ENCODE peak calls at places on chromosomes 11 and 22, in eight cellular contexts. N is GM23338, Q is neural progenitor cell, Y is HCT116, M is mesendoderm, I is mammary epithelial cell, C is A549, S is IMR-90. K is an unnamed sample.

GRCh38 chr11:83612891-83613766 is 327.0 kb upstream of the CCDC90B start:
- DNase-seq in Q (peak), M (peak), S (no peak), N (peak), C (no peak), I (no peak), Y (no peak), K (no peak)

GRCh38 chr11:83097671-83098070 is 26.0 kb upstream of the RAB30 start:
- DNase-seq in C (no peak), N (no peak), M (no peak), S (peak), Q (no peak), Y (no peak), I (no peak), K (no peak)

GRCh38 chr11:119486691-119487259 is 63.8 kb upstream of the THY1 start:
- DNase-seq in Q (no peak), I (no peak), N (no peak), Y (no peak), S (no peak), M (no peak), C (no peak), K (no peak)

GRCh38 chr11:90178751-90179150 is 44.1 kb downstream of the CHORDC1 start:
- DNase-seq in M (no peak), C (no peak), I (peak), Q (no peak), Y (no peak), N (no peak), S (no peak), K (peak)

GRCh38 chr11:96273507-96273906 is 69.5 kb downstream of the MAML2 start:
- DNase-seq in Q (no peak), M (no peak), Y (no peak), S (no peak), I (no peak), C (no peak), N (no peak), K (no peak)

GRCh38 chr11:129881570-129882170 is 13.7 kb downstream of the NFRKB start:
- DNase-seq in C (peak), Q (peak), N (peak), M (peak), Y (no peak), S (peak), I (peak), K (peak)

GRCh38 chr11:73356979-73357739 is 19.0 kb upstream of the RELT start:
- DNase-seq in Q (no peak), M (no peak), N (peak), I (no peak), C (no peak), S (no peak), Y (no peak), K (no peak)

GRCh38 chr11:67267188-67268035 is 1.1 kb downstream of the GRK2 start:
- DNase-seq in N (no peak), Y (no peak), I (peak), C (no peak), Q (no peak), M (no peak), S (no peak), K (peak)

GRCh38 chr11:127000291-127000968 is at the start of gene KIRREL3:
- DNase-seq in C (peak), I (peak), Y (no peak), S (peak), M (peak), Q (peak), N (peak), K (peak)

GRCh38 chr11:22829231-22830081 is at the start of gene SVIP:
- DNase-seq in I (peak), Y (peak), M (peak), S (peak), Q (peak), C (peak), N (peak), K (peak)

GRCh38 chr11:59212744-59213573 is at the start of gene MPEG1:
- DNase-seq in M (no peak), N (no peak), Y (no peak), I (no peak), C (no peak), S (no peak), Q (no peak), K (no peak)

GRCh38 chr11:45450189-45450588 is 164.0 kb upstream of the SYT13 start:
- DNase-seq in Y (no peak), C (no peak), N (no peak), M (no peak), I (no peak), Q (no peak), S (peak), K (no peak)

GRCh38 chr11:8263109-8263768 is 439 bp downstream of the LMO1 start:
- DNase-seq in Y (no peak), Q (peak), I (no peak), M (peak), C (no peak), S (no peak), N (peak), K (no peak)

GRCh38 chr11:117822031-117822521 is 2.5 kb downstream of the FXYD2 start:
- DNase-seq in S (no peak), N (peak), I (no peak), Q (peak), Y (no peak), M (peak), C (no peak), K (peak)

GRCh38 chr11:70637186-70637800 is 239.0 kb downstream of the CTTN start:
- DNase-seq in S (no peak), Q (peak), I (no peak), C (no peak), Y (no peak), M (no peak), N (no peak), K (no peak)

GRCh38 chr11:71202598-71202944 is 49.8 kb downstream of the SHANK2 start:
- DNase-seq in N (no peak), C (no peak), M (no peak), I (no peak), S (no peak), Q (no peak), Y (no peak), K (no peak)

GRCh38 chr22:37184816-37185541 is 3.1 kb downstream of the C1QTNF6 start:
- DNase-seq in Y (no peak), S (no peak), N (no peak), Q (no peak), C (no peak), I (no peak), M (no peak), K (no peak)

GRCh38 chr11:67745181-67745726 is 70.8 kb upstream of the ALDH3B2 start:
- DNase-seq in Q (no peak), S (no peak), Y (no peak), M (no peak), N (no peak), C (no peak), I (no peak), K (no peak)

GRCh38 chr11:84227970-84228369 is 941.8 kb upstream of the CCDC90B start:
- DNase-seq in S (no peak), I (no peak), Q (no peak), Y (no peak), M (no peak), N (no peak), C (no peak), K (no peak)

GRCh38 chr22:50691521-50691920 is 18.9 kb downstream of the SHANK3 start:
- DNase-seq in S (peak), C (no peak), Q (peak), M (peak), I (peak), N (peak), Y (peak), K (no peak)

GRCh38 chr11:65593518-65594414 is 1.8 kb downstream of the KCNK7 start:
- DNase-seq in Y (no peak), C (no peak), I (no peak), M (peak), S (no peak), Q (peak), N (peak), K (no peak)

GRCh38 chr11:91608662-91609061 is 616.0 kb upstream of the FAT3 start:
- DNase-seq in I (no peak), C (no peak), N (no peak), Y (no peak), M (no peak), Q (no peak), S (no peak), K (no peak)

GRCh38 chr11:66013762-66014100 is 1.9 kb downstream of the CST6 start:
- DNase-seq in C (no peak), S (no peak), M (no peak), Q (no peak), N (no peak), I (no peak), Y (no peak), K (no peak)

GRCh38 chr22:27726726-27727449 is 74.7 kb downstream of the MN1 start:
- DNase-seq in N (peak), I (no peak), S (peak), Y (no peak), Q (no peak), C (peak), M (peak), K (peak)

GRCh38 chr22:43893266-43893665 is 1.5 kb upstream of the PNPLA5 start:
- DNase-seq in Y (no peak), I (no peak), C (no peak), N (no peak), Q (no peak), S (no peak), M (no peak), K (no peak)

GRCh38 chr11:119222308-119222707 is 16.2 kb downstream of the CBL start:
- DNase-seq in M (no peak), Y (no peak), Q (no peak), I (no peak), N (no peak), S (peak), C (no peak), K (peak)

GRCh38 chr22:25795437-25795836 is 53.4 kb downstream of the MYO18B start:
- DNase-seq in Y (no peak), S (no peak), N (no peak), Q (no peak), M (no peak), C (no peak), I (no peak), K (no peak)

GRCh38 chr22:42419328-42419881 is 12.8 kb downstream of the NFAM1 start:
- DNase-seq in S (no peak), Y (no peak), I (no peak), N (no peak), M (no peak), Q (no peak), C (no peak), K (no peak)

GRCh38 chr11:19352736-19353110 is 112.0 kb upstream of the E2F8 start:
- DNase-seq in Q (no peak), I (no peak), N (no peak), Y (no peak), C (no peak), S (no peak), M (no peak), K (no peak)

GRCh38 chr11:16030664-16031063 is 325.7 kb downstream of the SOX6 start:
- DNase-seq in S (peak), M (no peak), Y (no peak), C (no peak), Q (no peak), N (no peak), I (no peak), K (no peak)

GRCh38 chr22:48379371-48379770 is 1448.3 kb downstream of the BRD1 start:
- DNase-seq in Y (no peak), I (no peak), C (no peak), N (no peak), S (no peak), M (no peak), Q (no peak), K (no peak)

GRCh38 chr11:12024314-12024926 is 16.0 kb upstream of the DKK3 start:
- DNase-seq in Q (no peak), I (no peak), C (no peak), M (no peak), N (no peak), S (no peak), Y (no peak), K (no peak)

GRCh38 chr22:34878996-34879395 is 187.0 kb upstream of the ISX start:
- DNase-seq in I (peak), Y (no peak), S (no peak), Q (no peak), C (no peak), N (no peak), M (peak), K (no peak)

GRCh38 chr11:94305146-94305545 is 766 bp downstream of the IZUMO1R start:
- DNase-seq in C (no peak), S (peak), M (peak), Y (no peak), N (no peak), I (peak), Q (no peak), K (peak)

DNA sequence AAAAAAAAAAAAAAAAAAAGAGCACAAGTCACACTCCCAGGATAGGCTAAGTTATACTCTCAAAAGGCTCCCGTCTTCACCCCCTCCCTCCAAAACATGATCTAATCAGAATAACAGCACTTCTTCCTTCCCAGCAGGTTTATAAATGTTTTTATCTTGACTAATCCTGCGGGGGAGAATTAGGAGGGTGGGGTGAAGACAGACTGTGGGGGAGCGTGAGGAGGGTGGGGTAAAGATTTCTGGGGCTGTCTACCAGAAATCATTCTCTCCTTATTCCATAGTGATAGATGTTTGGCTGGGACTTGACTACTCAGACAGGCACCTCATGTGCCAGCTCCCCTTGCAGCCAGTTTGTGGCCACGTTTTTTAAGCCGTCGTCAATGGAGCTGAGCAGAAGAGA is 17.0 kb downstream of the KCNE3 start:
- DNase-seq in M (no peak), Y (no peak), Q (no peak), S (no peak), C (no peak), N (no peak), I (no peak), K (no peak)
- H3K4me2 ChIP-seq in M (no peak), Y (no peak), Q (no peak), S (no peak), C (no peak), N (no peak), I (no peak), K (no peak)

DNA sequence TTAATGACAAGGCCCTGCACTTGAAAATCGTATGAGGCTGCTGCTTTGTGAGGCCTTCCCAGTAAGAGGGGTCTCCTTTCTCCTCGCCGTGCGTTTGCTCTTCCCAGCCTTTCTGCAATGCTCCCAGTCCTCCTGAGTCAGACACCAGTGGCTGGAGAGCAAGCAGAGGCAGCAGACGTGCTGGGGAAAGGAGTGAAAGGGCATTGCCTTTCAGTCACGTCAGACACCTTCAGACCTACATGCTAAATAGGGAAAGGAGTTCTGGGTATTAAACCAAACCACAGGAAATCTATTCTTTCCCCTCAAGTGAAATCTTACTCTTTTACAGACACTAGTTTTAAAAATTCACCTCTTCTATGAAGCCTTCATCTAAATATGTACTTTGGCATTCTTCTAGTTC is 274.8 kb downstream of the NTM start:
- DNase-seq in C (no peak), M (no peak), S (no peak), N (no peak), Y (no peak), I (no peak), Q (no peak), K (no peak)
- H3K4me2 ChIP-seq in C (no peak), M (no peak), S (no peak), N (no peak), Y (no peak), I (no peak), Q (no peak), K (no peak)

GRCh38 chr11:34180045-34180813 is 74.8 kb downstream of the NAT10 start:
- DNase-seq in N (no peak), Y (no peak), S (no peak), C (no peak), M (no peak), I (peak), Q (no peak), K (no peak)
- H3K4me2 ChIP-seq in N (no peak), Y (no peak), S (no peak), C (no peak), M (no peak), I (no peak), Q (no peak), K (no peak)

DNA sequence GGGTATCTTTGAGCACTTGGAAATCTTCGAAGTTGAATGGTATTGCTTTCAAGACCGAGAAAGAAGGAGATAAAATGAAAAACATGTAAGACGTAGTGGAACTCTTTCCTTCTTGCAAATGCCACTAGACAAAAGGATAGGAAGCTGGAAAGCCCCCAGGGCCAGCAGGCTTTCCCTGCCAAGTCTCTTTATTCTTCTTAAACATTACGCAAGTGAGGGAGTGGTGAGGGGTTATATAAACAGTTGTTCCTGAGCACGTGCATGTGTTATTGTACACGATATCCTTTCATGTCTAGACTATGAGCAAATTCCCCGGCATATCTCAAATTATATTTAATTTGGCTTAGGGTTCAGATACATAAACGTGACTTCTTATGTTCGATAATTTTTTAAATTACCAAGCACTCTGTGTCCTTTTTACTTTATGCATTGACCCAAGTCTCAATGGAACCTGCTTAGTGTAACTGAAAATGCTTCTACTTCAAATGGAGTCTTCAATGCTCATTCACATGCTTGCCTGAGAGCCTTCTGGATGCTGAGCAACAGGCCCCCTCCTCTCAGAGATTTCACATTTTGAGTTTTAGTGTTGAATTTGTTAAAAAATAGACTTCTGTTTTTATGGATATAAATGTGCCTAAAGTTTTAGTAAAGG is 59.0 kb downstream of the PPP2R1B start:
- DNase-seq in Q (no peak), M (no peak), S (peak), Y (no peak), I (no peak), N (no peak), C (no peak), K (peak)
- H3K4me2 ChIP-seq in Q (no peak), M (no peak), S (peak), Y (no peak), I (no peak), N (no peak), C (peak), K (no peak)

DNA sequence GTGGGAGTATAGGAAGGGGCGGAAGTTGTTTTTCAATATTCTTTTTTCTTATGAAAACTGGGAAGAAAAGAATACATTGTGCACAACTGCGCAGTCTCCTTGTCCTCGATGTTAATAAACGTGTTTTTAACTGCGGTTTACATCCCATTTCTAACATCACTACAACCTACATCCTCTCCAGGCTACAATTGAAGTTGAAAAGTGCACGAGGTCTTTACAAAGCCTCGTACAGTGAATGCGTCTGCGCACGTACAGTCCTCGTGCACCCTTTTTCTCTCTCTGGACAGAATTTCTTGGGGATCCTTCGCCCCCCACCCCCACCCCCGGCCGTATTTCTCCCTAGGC is 102.4 kb downstream of the WT1 start:
- DNase-seq in S (no peak), M (no peak), Q (no peak), N (no peak), Y (no peak), I (no peak), C (no peak), K (no peak)
- H3K4me2 ChIP-seq in S (peak), M (peak), Q (peak), N (peak), Y (no peak), I (peak), C (peak), K (peak)

GRCh38 chr22:22554324-22555284 is 4.5 kb downstream of the PRAME start:
- DNase-seq in Q (no peak), C (no peak), I (no peak), S (no peak), N (no peak), Y (no peak), M (no peak), K (no peak)
- H3K4me2 ChIP-seq in Q (no peak), C (peak), I (no peak), S (no peak), N (no peak), Y (no peak), M (no peak), K (no peak)

DNA sequence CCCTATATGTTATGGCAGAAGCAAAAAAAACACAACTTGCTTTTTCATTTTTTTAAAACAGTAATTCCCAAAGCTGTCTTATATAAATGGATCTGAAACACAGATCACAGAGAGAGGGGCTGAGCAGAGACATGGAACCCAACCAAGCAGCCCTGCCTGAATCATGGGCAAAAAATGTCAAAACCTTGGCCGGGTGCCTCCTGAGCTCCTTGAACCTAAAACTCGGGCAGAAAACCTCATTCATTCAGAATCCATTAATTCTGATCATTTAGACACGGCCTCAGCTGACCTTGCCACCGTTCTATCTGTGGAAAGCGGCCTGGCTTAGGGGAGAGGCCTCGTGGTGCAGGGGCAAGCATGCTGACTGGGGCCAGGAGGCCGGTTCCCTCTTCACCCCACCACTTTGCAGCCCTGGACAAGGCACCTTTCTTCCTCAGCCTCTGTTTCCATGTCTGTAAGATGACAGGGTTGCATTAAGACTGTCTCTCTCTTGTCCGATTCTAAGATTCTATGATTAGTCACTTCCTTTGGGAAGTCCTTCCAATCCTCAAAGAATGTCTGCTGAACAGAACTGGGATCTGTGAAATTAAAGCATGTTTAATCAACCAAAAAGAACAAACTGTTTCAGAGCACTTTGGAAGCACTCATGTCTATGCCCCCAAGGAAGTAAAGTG is 26.0 kb downstream of the TENM4 start:
- DNase-seq in I (peak), S (peak), N (no peak), C (no peak), Y (no peak), Q (no peak), M (no peak), K (no peak)
- H3K4me2 ChIP-seq in I (peak), S (peak), N (no peak), C (no peak), Y (no peak), Q (no peak), M (no peak), K (no peak)